ENCODE peak calls at places on chromosomes 2 and 18, in four cellular contexts. A is A549, P is dorsolateral prefrontal cortex, W is neural progenitor cell. C is an unnamed sample.

GRCh38 chr2:182406221-182406620 is 20.6 kb downstream of the PDE1A start:
- DNase-seq in A (no peak), P (no peak), W (no peak), C (no peak)

GRCh38 chr2:174634130-174635014 is 36.8 kb upstream of the WIPF1 start:
- DNase-seq in A (no peak), P (no peak), W (no peak), C (no peak)

GRCh38 chr18:36511791-36512352 is 214.4 kb downstream of the FHOD3 start:
- DNase-seq in A (no peak), P (no peak), W (no peak), C (no peak)

GRCh38 chr2:10658041-10658913 is 31.5 kb downstream of the NOL10 start:
- DNase-seq in A (no peak), P (no peak), W (no peak), C (no peak)

GRCh38 chr2:74464406-74464805 is 776 bp downstream of the MOGS start:
- DNase-seq in A (no peak), P (no peak), W (peak; percentile 23), C (no peak)

GRCh38 chr2:100793982-100794381 is 26.0 kb upstream of the NPAS2 start:
- DNase-seq in A (no peak), P (no peak), W (no peak), C (no peak)

GRCh38 chr2:33136570-33136969 is 189.8 kb downstream of the LTBP1 start:
- DNase-seq in A (no peak), P (no peak), W (no peak), C (no peak)

GRCh38 chr2:231007159-231008045 is 11.5 kb downstream of the SPATA3 start:
- DNase-seq in A (no peak), P (no peak), W (peak; percentile 46), C (no peak)

GRCh38 chr2:54372361-54372760 is 83.8 kb upstream of the SPTBN1 start:
- DNase-seq in A (no peak), P (no peak), W (no peak), C (no peak)

GRCh38 chr2:239813261-239814135 is 211.6 kb downstream of the NDUFA10 start:
- DNase-seq in A (no peak), P (peak; percentile 14), W (no peak), C (no peak)

GRCh38 chr2:98412751-98413445 is 31.8 kb upstream of the INPP4A start:
- DNase-seq in A (peak; percentile 54), P (no peak), W (peak; percentile 81), C (peak; percentile 77)

GRCh38 chr2:189613650-189614420 is 33.2 kb upstream of the SLC40A1 start:
- DNase-seq in A (no peak), P (no peak), W (no peak), C (peak; percentile 11)
- H3K27ac ChIP-seq in A (peak overlapping the region; percentile 72), P (no peak overlapping the region), W (no peak overlapping the region), C (no peak overlapping the region)

GRCh38 chr18:26458526-26459232 is 89.7 kb downstream of the KCTD1 start:
- DNase-seq in A (no peak), P (no peak), W (no peak), C (no peak)

GRCh38 chr18:26460449-26461091 is 87.8 kb downstream of the KCTD1 start:
- DNase-seq in A (no peak), P (no peak), W (no peak), C (no peak)

GRCh38 chr18:26459884-26460283 is 88.5 kb downstream of the KCTD1 start:
- DNase-seq in A (no peak), P (no peak), W (no peak), C (no peak)

GRCh38 chr18:26457611-26458350 is 90.6 kb downstream of the KCTD1 start:
- DNase-seq in A (no peak), P (no peak), W (peak; percentile 89), C (no peak)

DNA sequence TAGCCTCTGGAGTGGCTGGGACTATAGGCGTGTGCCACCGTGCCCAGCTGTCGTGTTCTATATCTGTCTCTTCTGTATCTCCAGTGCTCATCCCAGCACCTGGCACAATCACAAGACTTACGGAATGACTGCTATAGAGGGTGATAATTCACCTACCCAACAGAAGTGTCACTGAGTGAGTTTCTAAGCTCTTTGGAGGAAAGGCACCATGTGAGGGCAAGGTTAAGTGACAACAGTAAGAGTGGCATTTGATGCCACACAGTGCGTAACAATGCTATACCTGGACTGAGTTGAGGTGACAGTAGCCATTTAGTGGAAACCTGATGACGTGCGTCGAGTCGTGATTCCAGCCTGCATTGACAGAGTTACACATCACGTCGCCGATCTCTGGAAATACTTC is 89.0 kb downstream of the KCTD1 start:
- DNase-seq in A (no peak), P (no peak), W (no peak), C (no peak)
- H3K27ac ChIP-seq in A (peak overlapping the region; percentile 79), P (peak overlapping the region; percentile 24), W (no peak overlapping the region), C (no peak overlapping the region)

GRCh38 chr18:63286926-63287325 is 32.6 kb downstream of the BCL2 start:
- DNase-seq in A (no peak), P (no peak), W (no peak), C (no peak)
- H3K27ac ChIP-seq in A (no peak overlapping the region), P (no peak overlapping the region), W (no peak overlapping the region), C (no peak overlapping the region)

DNA sequence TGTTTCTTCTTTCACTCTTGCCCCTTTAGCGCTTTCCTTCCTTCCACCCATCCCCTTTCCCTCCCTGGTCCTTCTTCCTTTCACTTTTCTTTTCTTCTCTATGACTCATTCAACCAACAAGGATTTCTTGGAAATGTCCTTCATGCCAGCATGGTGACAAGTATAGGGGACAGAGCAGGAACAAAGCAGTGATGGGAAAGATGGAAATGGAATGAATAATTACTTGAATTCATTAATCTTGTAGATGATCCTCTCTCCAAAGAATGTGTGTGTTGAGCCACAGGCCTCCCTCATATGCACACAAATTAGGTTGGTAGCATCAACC is 1.5 kb downstream of the VAMP5 start:
- DNase-seq in A (no peak), P (no peak), W (no peak), C (no peak)
- H3K27ac ChIP-seq in A (peak overlapping the region; percentile 68), P (no peak overlapping the region), W (no peak overlapping the region), C (no peak overlapping the region)

C was measured in A673.